ENCODE peak calls at places on chromosomes 11 and 22, in four cellular contexts. W, E, P and Z are unnamed samples.

GRCh38 chr11:115054541-115055538 is 376.5 kb downstream of the NXPE2 start:
- DNase-seq in W (no peak), E (no peak), P (no peak), Z (no peak)

GRCh38 chr11:129894281-129895125 is 875 bp downstream of the NFRKB start:
- DNase-seq in W (no peak), P (peak; percentile 4), E (no peak), Z (no peak)

GRCh38 chr11:124746621-124747243 is 5.3 kb downstream of the VSIG2 start:
- DNase-seq in W (peak; percentile 50), P (peak; percentile 72), E (peak; percentile 83), Z (peak; percentile 77)

GRCh38 chr11:122695076-122695620 is 39.6 kb downstream of the UBASH3B start:
- DNase-seq in P (no peak), E (no peak), W (no peak), Z (no peak)

GRCh38 chr11:93936416-93936815 is 84.7 kb upstream of the HEPHL1 start:
- DNase-seq in W (no peak), P (no peak), E (no peak), Z (peak; percentile 13)

GRCh38 chr22:36775589-36775965 is 342 bp downstream of the IFT27 start:
- DNase-seq in E (peak; percentile 69), P (no peak), W (peak; percentile 37), Z (peak; percentile 53)

GRCh38 chr11:16030664-16031063 is 325.7 kb downstream of the SOX6 start:
- DNase-seq in E (no peak), P (no peak), W (no peak), Z (no peak)

GRCh38 chr11:117917591-117917990 is 11.6 kb downstream of the TMPRSS13 start:
- DNase-seq in W (no peak), P (no peak), E (no peak), Z (no peak)

GRCh38 chr11:36509265-36509664 is 807 bp downstream of the TRAF6 start:
- DNase-seq in W (no peak), P (peak; percentile 13), E (peak; percentile 69), Z (peak; percentile 13)

GRCh38 chr11:7600205-7600775 is 73.0 kb downstream of the CYB5R2 start:
- DNase-seq in P (peak; percentile 71), W (no peak), E (no peak), Z (no peak)

GRCh38 chr11:82854242-82854641 is 46.0 kb downstream of the PRCP start:
- DNase-seq in E (no peak), W (no peak), P (peak; percentile 18), Z (no peak)

DNA sequence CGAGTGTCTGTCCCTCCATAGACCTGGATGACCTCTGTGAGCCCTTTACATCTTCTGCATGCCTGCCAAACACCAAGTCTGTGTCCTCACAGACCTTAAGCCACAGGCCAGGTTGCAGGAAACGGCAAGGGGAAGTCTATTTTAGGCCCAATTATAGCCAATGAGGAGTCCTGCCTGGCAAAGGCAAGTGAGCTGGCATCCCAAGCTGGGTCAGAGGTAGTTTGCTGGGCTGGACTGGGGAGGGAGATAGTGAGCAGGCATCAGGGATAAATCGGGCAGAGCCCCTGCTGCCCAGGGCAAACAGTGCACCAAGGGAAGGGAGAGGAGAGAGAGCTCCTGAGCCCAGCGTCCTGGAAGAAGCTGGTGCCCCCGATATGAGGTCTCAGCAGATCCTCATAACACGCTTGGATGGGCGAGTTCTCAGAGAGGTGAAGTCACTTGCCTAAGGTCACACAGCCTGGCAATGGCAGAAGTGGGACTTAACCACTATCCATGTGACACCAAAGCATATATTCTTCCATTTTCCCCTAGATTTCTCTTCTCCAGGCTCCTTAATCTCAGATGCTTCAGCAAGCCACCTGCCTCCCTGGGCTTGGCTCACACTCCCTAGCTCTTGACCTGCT is 3.7 kb upstream of the RELT start:
- DNase-seq in W (no peak), P (peak; percentile 53), E (peak; percentile 50), Z (no peak)
- TF ChIP-seq CTCF in W (no peak), P (peak; percentile 54), E (peak; percentile 40), Z (no peak)

DNA sequence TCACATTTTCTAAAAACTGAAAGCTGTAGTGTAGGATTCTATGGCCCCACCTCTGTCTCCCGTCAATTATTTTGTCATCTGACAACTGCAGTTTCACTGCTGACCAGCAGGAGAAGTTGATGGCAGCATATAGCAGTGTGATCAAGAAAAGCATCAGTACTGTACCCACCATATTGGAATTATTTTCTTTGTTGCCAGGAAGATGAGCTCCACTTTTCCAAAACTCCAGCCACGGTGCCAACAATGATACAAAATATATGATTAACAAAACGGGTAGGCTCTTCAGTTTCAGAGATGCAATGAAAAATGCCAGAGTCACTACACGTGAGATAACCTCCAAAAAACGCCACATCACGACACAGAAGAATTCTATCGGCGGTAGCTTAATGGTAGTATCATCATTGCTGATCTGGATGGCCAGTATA is 41.3 kb downstream of the XKR3 start:
- DNase-seq in W (peak; percentile 30), E (peak; percentile 30), P (no peak), Z (no peak)
- TF ChIP-seq CTCF in W (peak; percentile 84), E (peak; percentile 71), P (peak; percentile 59), Z (no peak)

GRCh38 chr22:42366815-42367581 is 65.2 kb downstream of the NFAM1 start:
- DNase-seq in P (no peak), W (no peak), E (no peak), Z (no peak)

GRCh38 chr22:42368379-42369249 is 63.6 kb downstream of the NFAM1 start:
- DNase-seq in W (peak; percentile 48), E (peak; percentile 76), P (no peak), Z (peak; percentile 47)

GRCh38 chr22:42369250-42370041 is 62.8 kb downstream of the NFAM1 start:
- DNase-seq in P (peak; percentile 82), E (peak; percentile 97), W (peak; percentile 95), Z (peak; percentile 92)

GRCh38 chr22:42365942-42366660 is 66.1 kb downstream of the NFAM1 start:
- DNase-seq in E (no peak), W (no peak), P (no peak), Z (no peak)

GRCh38 chr22:42367980-42368378 is 64.2 kb downstream of the NFAM1 start:
- DNase-seq in E (no peak), W (no peak), P (no peak), Z (no peak)
- TF ChIP-seq CTCF in E (no peak), W (no peak), P (no peak), Z (no peak)

GRCh38 chr22:23772315-23773246 is at the start of gene MMP11:
- DNase-seq in W (peak; percentile 82), E (peak; percentile 88), P (no peak), Z (peak; percentile 79)
- TF ChIP-seq CTCF in W (no peak), E (no peak), P (peak; percentile 34), Z (no peak)